ENCODE peak calls at places on chromosome 7, in nine cellular contexts. Z is psoas muscle; D is CD8-positive, alpha-beta T cell; N is OCI-LY7; K is uterus; V is GM12878; H is HCT116; P is aorta; R is CD8-positive, alpha-beta memory T cell. M is an unnamed sample.

GRCh38 chr7:22377690-22378089 is 20.7 kb upstream of the RAPGEF5 start:
- DNase-seq in P (no peak), R (no peak), H (no peak), N (no peak), Z (no peak), K (no peak), V (no peak), D (no peak), M (no peak)

GRCh38 chr7:43136064-43136463 is 23.6 kb downstream of the HECW1 start:
- DNase-seq in P (no peak), V (no peak), R (no peak), Z (no peak), N (peak; percentile 60), K (no peak), H (no peak), D (no peak), M (no peak)

GRCh38 chr7:36048141-36048901 is 104.7 kb upstream of the EEPD1 start:
- DNase-seq in K (peak; percentile 51), H (no peak), R (no peak), V (no peak), Z (peak; percentile 57), P (no peak), D (no peak), N (no peak), M (no peak)

GRCh38 chr7:148624735-148625134 is 34.2 kb downstream of the C7orf33 start:
- DNase-seq in P (no peak), D (no peak), K (no peak), H (no peak), V (no peak), Z (no peak), N (no peak), R (no peak), M (no peak)

GRCh38 chr7:1810521-1810920 is 140.4 kb downstream of the ELFN1 start:
- DNase-seq in V (no peak), D (no peak), N (no peak), R (no peak), H (no peak), Z (peak; percentile 52), P (peak; percentile 32), K (no peak), M (no peak)

GRCh38 chr7:115937960-115938359 is 92.6 kb downstream of the TFEC start:
- DNase-seq in N (no peak), D (no peak), P (no peak), R (no peak), Z (no peak), H (no peak), K (no peak), V (no peak), M (no peak)

GRCh38 chr7:2157473-2158279 is 75.1 kb downstream of the MAD1L1 start:
- DNase-seq in D (no peak), Z (peak; percentile 52), H (no peak), N (peak; percentile 38), P (peak; percentile 60), V (no peak), K (peak; percentile 75), R (no peak), M (peak; percentile 44)

GRCh38 chr7:54299426-54299825 is 242.7 kb upstream of the VSTM2A start:
- DNase-seq in H (no peak), N (no peak), Z (no peak), K (no peak), R (no peak), V (no peak), D (no peak), P (no peak), M (no peak)

GRCh38 chr7:113283861-113284260 is 165.5 kb upstream of the SMIM30 start:
- DNase-seq in N (no peak), D (no peak), R (no peak), Z (no peak), H (no peak), K (no peak), P (no peak), V (no peak), M (no peak)

GRCh38 chr7:51306761-51307160 is 9.8 kb downstream of the COBL start:
- DNase-seq in Z (no peak), H (no peak), N (no peak), R (no peak), D (no peak), V (no peak), P (no peak), K (no peak), M (no peak)

GRCh38 chr7:105028004-105028403 is 14.0 kb downstream of the KMT2E start:
- DNase-seq in D (no peak), R (no peak), P (no peak), H (no peak), Z (no peak), K (no peak), N (peak; percentile 31), V (no peak), M (no peak)
- H3K4me1 ChIP-seq in D (peaks cover 78% of the 10 kb centered on the region), R (peaks cover 75% of the 10 kb centered on the region), P (peaks cover 10% of the 10 kb centered on the region), H (no peaks in the 10 kb centered on the region), Z (peaks cover 66% of the 10 kb centered on the region), K (peaks cover 21% of the 10 kb centered on the region), N (peaks cover 57% of the 10 kb centered on the region), V (peaks cover 18% of the 10 kb centered on the region), M (peaks cover 32% of the 10 kb centered on the region)

GRCh38 chr7:4790078-4790465 is 14.6 kb downstream of the AP5Z1 start:
- DNase-seq in P (no peak), K (no peak), N (no peak), D (no peak), Z (peak; percentile 39), V (no peak), H (no peak), R (no peak), M (no peak)

GRCh38 chr7:4790516-4790991 is 15.1 kb downstream of the AP5Z1 start:
- DNase-seq in V (no peak), H (no peak), K (no peak), Z (peak; percentile 53), R (no peak), P (no peak), D (no peak), N (no peak), M (no peak)

GRCh38 chr7:4792537-4793126 is 17.2 kb downstream of the AP5Z1 start:
- DNase-seq in Z (peak; percentile 65), R (no peak), K (no peak), D (no peak), V (no peak), N (no peak), P (no peak), H (no peak), M (no peak)

GRCh38 chr7:4791101-4791737 is 15.8 kb downstream of the AP5Z1 start:
- DNase-seq in D (no peak), V (no peak), Z (peak; percentile 56), R (no peak), K (no peak), N (no peak), H (no peak), P (no peak), M (no peak)

GRCh38 chr7:4791738-4792536 is 16.5 kb downstream of the AP5Z1 start:
- DNase-seq in N (peak; percentile 37), D (peak; percentile 76), R (peak; percentile 71), Z (peak; percentile 92), H (peak; percentile 26), K (peak; percentile 79), V (no peak), P (peak; percentile 78), M (peak; percentile 58)
- H3K36me3 ChIP-seq in N (peaks cover 17% of the 10 kb centered on the region), D (peaks cover 12% of the 10 kb centered on the region), R (peaks cover 5% of the 10 kb centered on the region), Z (peaks cover 47% of the 10 kb centered on the region), H (no peaks in the 10 kb centered on the region), K (no peaks in the 10 kb centered on the region), V (peaks cover 19% of the 10 kb centered on the region), P (peaks cover 12% of the 10 kb centered on the region), M (peaks cover 2% of the 10 kb centered on the region)

GRCh38 chr7:41816111-41816510 is 113.2 kb upstream of the INHBA start:
- DNase-seq in N (no peak), R (no peak), Z (no peak), P (no peak), D (no peak), H (no peak), V (peak; percentile 51), K (no peak), M (no peak)
- H3K4me1 ChIP-seq in N (no peaks in the 10 kb centered on the region), R (no peaks in the 10 kb centered on the region), Z (no peaks in the 10 kb centered on the region), P (no peaks in the 10 kb centered on the region), D (peaks cover 4% of the 10 kb centered on the region), H (no peaks in the 10 kb centered on the region), V (peaks cover 16% of the 10 kb centered on the region), K (no peaks in the 10 kb centered on the region), M (no peaks in the 10 kb centered on the region)

GRCh38 chr7:157193274-157193673 is 54.5 kb downstream of the UBE3C start:
- DNase-seq in H (no peak), K (no peak), N (no peak), Z (no peak), V (no peak), P (no peak), D (no peak), R (no peak), M (no peak)

GRCh38 chr7:157194948-157195347 is 56.2 kb downstream of the UBE3C start:
- DNase-seq in D (no peak), R (no peak), V (no peak), Z (no peak), N (no peak), K (no peak), H (peak; percentile 16), P (no peak), M (no peak)

GRCh38 chr7:157188091-157188665 is 49.5 kb downstream of the UBE3C start:
- DNase-seq in H (no peak), V (no peak), K (no peak), N (no peak), Z (no peak), P (no peak), D (no peak), R (no peak), M (no peak)

GRCh38 chr7:157192861-157193260 is 54.1 kb downstream of the UBE3C start:
- DNase-seq in P (no peak), N (no peak), H (no peak), D (no peak), Z (no peak), V (no peak), R (no peak), K (no peak), M (no peak)

GRCh38 chr7:157189405-157189804 is 50.7 kb downstream of the UBE3C start:
- DNase-seq in R (no peak), P (no peak), D (no peak), Z (no peak), H (no peak), V (no peak), K (no peak), N (no peak), M (no peak)
- H3K36me3 ChIP-seq in R (peaks cover 32% of the 10 kb centered on the region), P (peaks cover 11% of the 10 kb centered on the region), D (peaks cover 40% of the 10 kb centered on the region), Z (peaks cover 95% of the 10 kb centered on the region), H (peaks cover 45% of the 10 kb centered on the region), V (peaks cover 6% of the 10 kb centered on the region), K (no peaks in the 10 kb centered on the region), N (peaks cover 97% of the 10 kb centered on the region), M (peaks cover 88% of the 10 kb centered on the region)

GRCh38 chr7:4841007-4841784 is 20.6 kb downstream of the PAPOLB start:
- DNase-seq in P (no peak), R (no peak), N (no peak), V (no peak), Z (no peak), H (no peak), K (no peak), D (no peak), M (peak; percentile 2)
- H3K4me1 ChIP-seq in P (no peaks in the 10 kb centered on the region), R (no peaks in the 10 kb centered on the region), N (no peaks in the 10 kb centered on the region), V (no peaks in the 10 kb centered on the region), Z (no peaks in the 10 kb centered on the region), H (no peaks in the 10 kb centered on the region), K (no peaks in the 10 kb centered on the region), D (no peaks in the 10 kb centered on the region), M (no peaks in the 10 kb centered on the region)